ENCODE peak calls at places on chromosomes 5 and 9, in five cellular contexts. J, F, L, I and K are unnamed samples. For H3K27me3, the result is how much of the 10 kb centered on the place peaks cover.

GRCh38 chr9:95242613-95243012 is 74.9 kb downstream of the FANCC start:
- DNase-seq in J (no peak), F (no peak), L (no peak), I (no peak), K (no peak)

GRCh38 chr9:113625456-113625855 is 161.9 kb downstream of the RGS3 start:
- DNase-seq in J (no peak), F (no peak), L (no peak), I (no peak), K (no peak)

GRCh38 chr9:110750272-110750671 is 81.7 kb downstream of the MUSK start:
- DNase-seq in J (no peak), F (no peak), L (peak), I (no peak), K (no peak)

GRCh38 chr9:74035786-74036185 is 461.3 kb upstream of the RORB start:
- DNase-seq in J (no peak), F (no peak), L (no peak), I (no peak), K (no peak)

GRCh38 chr9:87075537-87075936 is 128.2 kb upstream of the GAS1 start:
- DNase-seq in J (no peak), F (no peak), L (no peak), I (no peak), K (no peak)

GRCh38 chr5:141677415-141677814 is 4.6 kb downstream of the ARAP3 start:
- DNase-seq in J (peak), F (no peak), L (peak), I (no peak), K (no peak)

GRCh38 chr5:132466453-132467291 is 23.9 kb downstream of the IRF1 start:
- DNase-seq in J (no peak), F (no peak), L (no peak), I (peak), K (peak)

GRCh38 chr5:84709075-84709474 is 324.4 kb upstream of the EDIL3 start:
- DNase-seq in J (no peak), F (no peak), L (no peak), I (no peak), K (no peak)

GRCh38 chr5:2432070-2432920 is 319.2 kb downstream of the IRX2 start:
- DNase-seq in J (no peak), F (no peak), L (no peak), I (no peak), K (no peak)

GRCh38 chr5:159311063-159311462 is 19.2 kb downstream of the IL12B start:
- DNase-seq in J (no peak), F (no peak), L (no peak), I (no peak), K (no peak)

GRCh38 chr9:35908484-35909125 is 685 bp upstream of the SPAAR start:
- DNase-seq in J (no peak), F (no peak), L (no peak), I (no peak), K (no peak)

GRCh38 chr5:9265391-9266287 is 280.2 kb downstream of the SEMA5A start:
- DNase-seq in J (no peak), F (peak), L (peak), I (no peak), K (no peak)

GRCh38 chr9:12813960-12814876 is 39.4 kb downstream of the LURAP1L start:
- DNase-seq in J (no peak), F (peak), L (peak), I (peak), K (no peak)

GRCh38 chr5:83343345-83343744 is 128.2 kb upstream of the VCAN start:
- DNase-seq in J (no peak), F (no peak), L (no peak), I (no peak), K (no peak)

GRCh38 chr5:137888875-137889759 is at the start of gene PKD2L2:
- DNase-seq in J (peak), F (peak), L (peak), I (peak), K (peak)

GRCh38 chr9:98951967-98952366 is 8.3 kb downstream of the COL15A1 start:
- DNase-seq in J (no peak), F (no peak), L (no peak), I (no peak), K (no peak)

GRCh38 chr9:109063765-109064164 is 50.5 kb upstream of the CTNNAL1 start:
- DNase-seq in J (no peak), F (no peak), L (peak), I (no peak), K (no peak)

GRCh38 chr5:178428341-178429155 is 161.6 kb downstream of the COL23A1 start:
- DNase-seq in J (no peak), F (peak), L (no peak), I (no peak), K (no peak)

GRCh38 chr9:76610009-76610352 is 151.0 kb downstream of the GCNT1 start:
- DNase-seq in J (no peak), F (peak), L (peak), I (no peak), K (no peak)

GRCh38 chr5:138033275-138033808 is 463 bp upstream of the FAM13B start:
- DNase-seq in J (no peak), F (no peak), L (peak), I (no peak), K (peak)

GRCh38 chr5:132815454-132815853 is 2.4 kb downstream of the SOWAHA start:
- DNase-seq in J (no peak), F (no peak), L (peak), I (no peak), K (no peak)

GRCh38 chr9:19085295-19085694 is 17.4 kb downstream of the HAUS6 start:
- DNase-seq in J (peak), F (no peak), L (peak), I (no peak), K (no peak)

GRCh38 chr9:134691695-134692572 is 50.3 kb downstream of the COL5A1 start:
- DNase-seq in J (no peak), F (no peak), L (no peak), I (no peak), K (no peak)

GRCh38 chr5:151020304-151021031 is at the start of gene GPX3:
- DNase-seq in J (no peak), F (peak), L (peak), I (peak), K (peak)

GRCh38 chr9:87682618-87683017 is 43.3 kb upstream of the CTSL start:
- DNase-seq in J (no peak), F (no peak), L (no peak), I (no peak), K (no peak)

GRCh38 chr5:157059891-157060290 is 975 bp upstream of the HAVCR1 start:
- DNase-seq in J (no peak), F (no peak), L (peak), I (no peak), K (no peak)

DNA sequence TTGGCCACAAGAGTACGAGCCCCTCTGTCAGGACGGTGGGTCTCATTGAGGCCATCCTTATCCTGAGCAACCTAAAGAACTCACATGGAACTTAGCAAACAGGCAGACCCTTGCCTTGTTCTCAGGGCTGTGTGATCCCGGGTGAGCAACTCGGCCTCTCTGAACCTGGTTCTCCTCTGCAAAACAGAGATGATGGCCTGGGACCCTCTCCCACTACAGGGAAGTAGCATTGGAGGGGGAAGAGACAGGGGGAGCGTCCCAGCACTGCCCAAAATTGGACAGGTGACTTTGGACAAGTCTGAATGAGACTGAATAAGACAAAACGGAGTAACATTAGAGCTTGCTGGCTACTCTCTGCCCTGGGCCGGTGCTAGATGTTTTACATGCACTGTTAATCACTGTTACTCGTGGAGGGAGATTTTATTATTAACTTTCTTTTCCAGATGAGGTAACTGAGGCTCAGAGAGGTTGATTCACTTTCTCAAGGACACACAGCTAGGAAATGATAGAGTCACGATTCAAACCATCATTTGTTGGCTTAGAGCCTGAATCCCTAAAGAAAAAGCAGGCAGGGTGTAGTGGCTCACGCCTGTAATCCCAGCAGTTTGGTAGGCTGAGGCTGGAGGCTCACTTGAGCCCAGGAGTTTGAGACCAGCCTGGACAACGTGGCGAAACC is 136.4 kb downstream of the C9orf50 start:
- DNase-seq in J (no peak), F (no peak), L (no peak), I (no peak), K (no peak)
- H3K27me3 ChIP-seq in J (under half), F (under half), L (under half), I (under half), K (under half)

GRCh38 chr9:84141762-84142370 is 161.3 kb downstream of the RMI1 start:
- DNase-seq in J (no peak), F (no peak), L (no peak), I (no peak), K (no peak)

GRCh38 chr9:84137968-84138367 is 157.4 kb downstream of the RMI1 start:
- DNase-seq in J (no peak), F (no peak), L (peak), I (no peak), K (no peak)

GRCh38 chr9:84140535-84141101 is 160.0 kb downstream of the RMI1 start:
- DNase-seq in J (no peak), F (no peak), L (peak), I (no peak), K (no peak)

GRCh38 chr9:84138543-84138942 is 157.9 kb downstream of the RMI1 start:
- DNase-seq in J (no peak), F (no peak), L (peak), I (no peak), K (no peak)

DNA sequence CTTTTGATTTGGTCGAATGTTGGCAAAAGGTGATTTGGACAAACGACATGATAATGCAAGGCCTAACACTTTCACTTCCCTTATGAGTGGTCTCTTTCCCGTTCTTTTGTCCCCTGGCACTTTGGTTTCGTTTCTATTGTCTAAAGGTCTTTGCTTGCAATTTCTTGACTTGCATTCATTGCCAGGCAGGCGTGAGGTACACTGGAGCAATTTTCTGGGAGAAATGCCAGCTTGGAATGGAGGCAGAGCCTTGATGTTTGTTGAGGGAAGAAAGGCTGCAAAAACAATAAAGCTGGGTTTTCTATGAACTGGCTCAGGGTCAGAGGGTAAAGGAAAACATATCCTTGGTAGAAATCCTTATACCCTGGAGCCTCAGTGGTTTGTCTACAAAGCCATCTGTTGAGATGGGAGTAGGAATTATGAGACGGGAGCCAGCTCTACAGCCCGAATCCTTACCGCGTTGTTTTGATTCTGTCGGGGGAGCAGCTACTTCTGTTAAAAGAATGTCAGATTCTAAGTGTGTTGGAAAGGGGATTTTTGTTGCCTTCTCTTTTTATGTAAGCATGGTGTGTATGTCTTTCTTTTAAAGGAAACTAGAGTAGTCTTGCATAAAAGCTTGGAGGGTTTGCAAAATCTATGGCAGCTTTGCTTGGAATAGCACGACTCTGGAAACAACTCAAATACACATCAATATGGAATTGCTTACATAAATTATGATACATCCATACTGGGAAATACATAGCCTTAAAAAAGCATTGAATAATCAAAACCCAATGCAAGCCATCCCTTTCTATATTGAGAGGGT is 158.9 kb downstream of the RMI1 start:
- DNase-seq in J (no peak), F (peak), L (peak), I (peak), K (no peak)
- H3K27me3 ChIP-seq in J (under half), F (under half), L (under half), I (under half), K (under half)

GRCh38 chr9:129237804-129238203 is 59.7 kb upstream of the IER5L start:
- DNase-seq in J (no peak), F (no peak), L (no peak), I (no peak), K (no peak)
- H3K27me3 ChIP-seq in J (under half), F (under half), L (under half), I (under half), K (under half)

DNA sequence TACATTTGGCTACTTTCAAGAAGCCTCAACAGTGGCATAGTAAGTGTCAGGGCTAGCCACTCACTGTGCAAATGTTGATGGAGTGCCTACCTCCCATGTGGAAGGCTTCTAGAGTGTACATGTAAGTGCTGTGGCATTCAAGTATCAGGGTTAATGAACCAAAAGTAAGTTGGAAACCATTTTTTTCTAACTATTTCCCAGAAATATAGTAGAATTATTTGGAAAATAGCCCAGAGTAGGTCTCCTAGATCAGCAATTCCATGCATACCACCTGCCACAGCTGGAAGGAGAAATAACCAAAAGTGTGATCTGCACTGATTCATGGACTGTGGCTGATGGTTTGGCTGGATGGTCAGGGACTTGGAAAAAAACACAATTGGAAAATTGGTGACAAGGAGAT is 53.3 kb downstream of the FOXD1 start:
- DNase-seq in J (no peak), F (no peak), L (no peak), I (no peak), K (no peak)
- H3K27me3 ChIP-seq in J (under half), F (under half), L (under half), I (under half), K (under half)

GRCh38 chr5:110702704-110703103 is 23.8 kb downstream of the TMEM232 start:
- DNase-seq in J (no peak), F (no peak), L (peak), I (no peak), K (no peak)
- H3K27me3 ChIP-seq in J (under half), F (under half), L (under half), I (under half), K (under half)

DNA sequence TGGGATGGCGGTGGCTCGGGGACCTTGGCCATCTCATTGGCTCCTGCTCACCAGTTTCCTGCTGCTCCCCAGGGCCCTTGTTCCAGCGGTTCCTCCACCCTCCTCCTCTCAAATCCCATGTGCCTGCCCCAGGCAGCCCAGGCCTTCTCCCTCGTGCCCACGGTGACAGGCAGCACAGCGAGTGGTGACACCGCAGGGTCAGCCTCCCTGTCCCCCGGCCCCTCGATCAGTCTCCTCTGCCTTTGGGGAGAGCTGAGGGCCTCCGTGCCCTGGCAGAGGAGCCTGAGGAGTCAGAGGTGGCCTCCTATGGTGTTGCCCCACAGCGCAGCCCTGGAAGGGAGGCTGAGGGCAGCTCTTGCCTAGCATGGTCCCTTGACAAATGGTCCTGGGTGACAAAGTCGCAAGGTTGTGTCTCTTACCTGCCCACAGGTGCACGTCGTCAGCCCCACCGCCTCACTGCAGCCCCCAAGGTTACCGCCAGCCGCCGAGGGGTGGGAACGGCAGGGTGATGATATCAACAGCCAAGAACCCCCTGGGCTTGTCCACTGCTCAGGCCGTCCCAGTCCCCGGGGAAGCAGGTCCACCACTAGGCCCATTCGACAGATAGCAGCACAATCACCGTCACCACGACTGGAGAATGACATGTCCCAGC is 49.8 kb downstream of the NEK6 start:
- DNase-seq in J (no peak), F (no peak), L (no peak), I (no peak), K (no peak)
- H3K27me3 ChIP-seq in J (under half), F (under half), L (under half), I (under half), K (under half)

DNA sequence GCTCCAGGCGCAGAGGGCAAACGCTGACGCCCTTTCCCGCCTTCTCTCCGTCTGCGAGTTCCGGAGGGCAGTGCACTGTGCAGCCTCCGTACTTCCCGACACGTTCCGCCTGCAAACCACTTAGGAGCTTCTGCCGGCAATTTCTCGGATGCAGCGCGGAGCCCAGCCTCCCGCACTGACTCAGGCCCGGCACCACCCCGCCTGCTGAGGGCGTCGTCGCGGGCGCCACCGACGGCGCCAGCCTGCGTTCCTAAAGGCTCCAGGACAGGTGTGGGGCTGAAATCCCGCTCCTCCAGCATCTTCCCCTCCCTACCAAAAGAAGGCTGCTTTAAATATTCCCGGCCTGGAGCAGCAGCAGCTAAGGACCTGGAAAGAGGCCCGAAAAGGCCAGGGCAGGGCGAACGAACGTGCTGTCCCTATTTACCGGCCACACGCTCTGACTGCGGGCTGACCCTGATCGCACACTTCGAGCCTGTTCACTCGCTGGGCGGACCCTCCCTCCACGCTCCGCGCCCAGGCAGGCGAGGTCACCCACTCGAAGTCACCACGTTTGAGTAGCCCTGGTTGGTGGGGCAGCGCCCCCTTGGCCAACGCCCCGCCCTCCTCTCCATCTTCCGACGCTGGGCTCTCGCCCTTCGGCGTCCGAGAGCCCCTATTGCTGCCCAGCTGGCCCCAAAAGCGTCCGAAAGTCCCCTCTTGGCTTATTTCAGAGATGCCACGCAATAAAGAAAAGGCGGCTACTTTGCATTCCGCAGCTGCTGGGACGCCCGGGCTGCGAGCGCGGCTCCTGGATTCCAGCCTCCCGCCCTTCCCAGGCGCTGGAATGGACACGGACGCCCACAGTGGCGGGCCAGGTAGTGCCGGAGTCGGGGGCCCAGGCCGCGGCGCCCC is 9.6 kb upstream of the TRIM36 start:
- DNase-seq in J (no peak), F (no peak), L (peak), I (no peak), K (no peak)
- H3K27me3 ChIP-seq in J (under half), F (half or more), L (half or more), I (under half), K (half or more)

GRCh38 chr9:133661846-133662636 is 25.9 kb downstream of the DBH start:
- DNase-seq in J (no peak), F (no peak), L (no peak), I (no peak), K (no peak)
- H3K27me3 ChIP-seq in J (half or more), F (under half), L (under half), I (half or more), K (under half)

GRCh38 chr5:180689071-180689694 is 39.8 kb upstream of the FLT4 start:
- DNase-seq in J (no peak), F (no peak), L (no peak), I (no peak), K (peak)
- H3K27me3 ChIP-seq in J (half or more), F (under half), L (half or more), I (half or more), K (under half)

GRCh38 chr5:135069895-135070657 is 36.0 kb upstream of the PITX1 start:
- DNase-seq in J (no peak), F (no peak), L (no peak), I (no peak), K (no peak)
- H3K27me3 ChIP-seq in J (under half), F (under half), L (under half), I (under half), K (under half)